ENCODE peak calls at places on chromosomes 16 and 17, in six cellular contexts. W is stimulated activated CD8-positive, alpha-beta memory T cell treated with anti-CD3 and anti-CD28 coated beads, Interleukin-2, amount 100 ng/mL, for 1 hour; N is MCF 10A; V is sigmoid colon; Y is HFFc6; D is hypothalamus. H is an unnamed sample.

GRCh38 chr17:72545756-72546155 is 424.9 kb downstream of the SOX9 start:
- DNase-seq in Y (peak; percentile 36), N (no peak), D (no peak), V (no peak), W (no peak), H (no peak)

GRCh38 chr17:40063034-40063765 is 435 bp downstream of the THRA start:
- DNase-seq in W (no peak), V (peak; percentile 84), Y (no peak), N (peak; percentile 35), D (peak; percentile 50), H (no peak)

GRCh38 chr17:81076097-81076754 is 41.3 kb downstream of the BAIAP2 start:
- DNase-seq in D (no peak), Y (no peak), N (no peak), W (no peak), V (no peak), H (no peak)

GRCh38 chr17:73815474-73815873 is 171.2 kb upstream of the SDK2 start:
- DNase-seq in Y (no peak), D (no peak), V (no peak), W (no peak), N (no peak), H (no peak)

GRCh38 chr17:16534236-16534635 is 34.8 kb downstream of the ZNF287 start:
- DNase-seq in V (no peak), Y (no peak), N (no peak), D (no peak), W (no peak), H (no peak)

GRCh38 chr17:32264140-32264799 is 1.4 kb upstream of the RHBDL3 start:
- DNase-seq in Y (no peak), V (no peak), N (no peak), D (no peak), W (no peak), H (no peak)

GRCh38 chr16:81005644-81006471 is 827 bp downstream of the CMC2 start:
- DNase-seq in V (no peak), D (no peak), W (no peak), Y (no peak), N (peak; percentile 59), H (no peak)

GRCh38 chr17:16415031-16415924 is at the start of gene TRPV2:
- DNase-seq in W (no peak), D (no peak), N (peak; percentile 45), V (no peak), Y (no peak), H (no peak)

H was measured in AG09319.